ENCODE peak calls at places on chromosomes 16 and 17, in four cellular contexts. P is CD8-positive, alpha-beta memory T cell; N is BE2C; I is thoracic aorta. H is an unnamed sample. For H3K4me1 and H3K27me3, the result is how much of the 10 kb centered on the place peaks cover.

GRCh38 chr17:17206913-17207368 is 808 bp upstream of the PLD6 start:
- DNase-seq in I (no peak), P (no peak), N (no peak), H (no peak)

GRCh38 chr17:41211845-41212466 is 14.5 kb upstream of the KRTAP9-2 start:
- DNase-seq in P (no peak), I (no peak), N (no peak), H (no peak)

GRCh38 chr17:79799538-79800324 is 2.9 kb upstream of the CBX8 start:
- DNase-seq in N (no peak), P (no peak), I (no peak), H (no peak)

GRCh38 chr17:50347087-50347893 is 1.4 kb downstream of the XYLT2 start:
- DNase-seq in P (no peak), N (no peak), I (no peak), H (no peak)

GRCh38 chr16:2883027-2883846 is at the start of gene FLYWCH2:
- DNase-seq in P (peak), N (peak), I (peak), H (peak)

GRCh38 chr16:1493746-1494094 is 560 bp downstream of the TELO2 start:
- DNase-seq in P (no peak), N (peak), I (no peak), H (no peak)

GRCh38 chr16:55842369-55843104 is 9.6 kb upstream of the CES1 start:
- DNase-seq in I (no peak), N (peak), P (peak), H (peak)

GRCh38 chr17:50169121-50169764 is 3.4 kb downstream of the SGCA start:
- DNase-seq in P (peak), N (peak), I (no peak), H (peak)

GRCh38 chr17:57671546-57672204 is 73.4 kb downstream of the CCDC182 start:
- DNase-seq in I (peak), P (peak), N (peak), H (peak)

GRCh38 chr17:3418222-3418621 is 7.1 kb downstream of the OR3A3 start:
- DNase-seq in I (no peak), N (no peak), P (no peak), H (no peak)
- H3K4me3 ChIP-seq in I (no peak), N (no peak), P (no peak), H (no peak)

GRCh38 chr16:75319513-75320401 is 68.3 kb upstream of the BCAR1 start:
- DNase-seq in N (no peak), P (peak), I (no peak), H (no peak)

GRCh38 chr16:75322706-75323105 is 71.3 kb upstream of the BCAR1 start:
- DNase-seq in N (no peak), P (no peak), I (no peak), H (no peak)

GRCh38 chr16:75318737-75319136 is 67.3 kb upstream of the BCAR1 start:
- DNase-seq in N (no peak), I (no peak), P (no peak), H (no peak)

GRCh38 chr16:75323198-75323597 is 71.8 kb upstream of the BCAR1 start:
- DNase-seq in I (no peak), P (no peak), N (no peak), H (no peak)

GRCh38 chr16:75320435-75320834 is 69.0 kb upstream of the BCAR1 start:
- DNase-seq in N (no peak), P (no peak), I (no peak), H (no peak)
- H3K4me1 ChIP-seq in N (under half), P (under half), I (under half), H (under half)

GRCh38 chr17:6554336-6554735 is 2.0 kb downstream of the PITPNM3 start:
- DNase-seq in I (no peak), N (no peak), P (no peak), H (no peak)

GRCh38 chr17:6555331-6556120 is 829 bp downstream of the PITPNM3 start:
- DNase-seq in N (no peak), I (no peak), P (no peak), H (no peak)

GRCh38 chr17:6557040-6557438 is 684 bp upstream of the PITPNM3 start:
- DNase-seq in N (no peak), P (no peak), I (no peak), H (no peak)

GRCh38 chr17:6556121-6557039 is at the start of gene PITPNM3:
- DNase-seq in N (no peak), I (no peak), P (no peak), H (no peak)

GRCh38 chr17:6554871-6555330 is 1.5 kb downstream of the PITPNM3 start:
- DNase-seq in I (no peak), N (no peak), P (no peak), H (no peak)
- H3K27me3 ChIP-seq in I (under half), N (under half), P (under half), H (under half)

GRCh38 chr17:45783593-45784292 is 377 bp upstream of the CRHR1 start:
- DNase-seq in P (no peak), N (peak), I (no peak), H (peak)
- H3K4me3 ChIP-seq in P (no peak), N (peak), I (peak), H (peak)

GRCh38 chr17:1398028-1398427 is 2.0 kb downstream of the YWHAE start:
- DNase-seq in N (no peak), P (no peak), I (no peak), H (no peak)
- H3K4me1 ChIP-seq in N (under half), P (half or more), I (under half), H (under half)

GRCh38 chr16:24869033-24869432 is 23.3 kb downstream of the SLC5A11 start:
- DNase-seq in P (no peak), I (no peak), N (no peak), H (no peak)
- H3K27me3 ChIP-seq in P (under half), I (under half), N (under half), H (under half)

H was measured in HAP-1.